ENCODE peak calls at places on chromosome 9, in five cellular contexts. U is dorsolateral prefrontal cortex, O is cardiac fibroblast, L is breast epithelium, A is endothelial cell. R is an unnamed sample.

GRCh38 chr9:69649566-69650260 is 22.5 kb downstream of the APBA1 start:
- DNase-seq in L (no peak), O (peak), A (no peak), U (no peak), R (no peak)

GRCh38 chr9:121871431-121872025 is 220.1 kb downstream of the DAB2IP start:
- DNase-seq in A (no peak), O (no peak), L (no peak), U (no peak), R (no peak)

GRCh38 chr9:127437497-127438264 is 13.5 kb downstream of the ZNF79 start:
- DNase-seq in U (no peak), L (no peak), A (no peak), O (no peak), R (no peak)

GRCh38 chr9:26166537-26166936 is 488.3 kb upstream of the TUSC1 start:
- DNase-seq in O (no peak), U (no peak), A (no peak), L (no peak), R (no peak)

GRCh38 chr9:127458921-127459320 is 7.6 kb downstream of the LRSAM1 start:
- DNase-seq in A (no peak), O (no peak), U (no peak), L (no peak), R (no peak)

GRCh38 chr9:93900971-93901861 is 53.9 kb downstream of the BARX1 start:
- DNase-seq in L (peak), U (no peak), A (no peak), O (no peak), R (no peak)

GRCh38 chr9:2613730-2614271 is 7.8 kb upstream of the VLDLR start:
- DNase-seq in L (no peak), O (no peak), A (no peak), U (no peak), R (no peak)

GRCh38 chr9:72480931-72481330 is 40.5 kb upstream of the TMC1 start:
- DNase-seq in O (peak), A (no peak), L (no peak), U (no peak), R (no peak)

GRCh38 chr9:112784020-112784788 is 33.6 kb downstream of the SNX30 start:
- DNase-seq in U (no peak), L (no peak), A (peak), O (peak), R (peak)

GRCh38 chr9:82982271-82982880 is 80.6 kb downstream of the RASEF start:
- DNase-seq in O (no peak), L (no peak), A (no peak), U (no peak), R (no peak)

GRCh38 chr9:96232539-96233241 is 69.3 kb downstream of the HSD17B3 start:
- DNase-seq in L (no peak), O (peak), A (peak), U (no peak), R (peak)

GRCh38 chr9:6086006-6086655 is 70.7 kb upstream of the RANBP6 start:
- DNase-seq in A (no peak), U (no peak), O (no peak), L (no peak), R (no peak)

GRCh38 chr9:3553076-3553765 is 27.4 kb upstream of the RFX3 start:
- DNase-seq in O (no peak), L (no peak), U (no peak), A (no peak), R (no peak)

GRCh38 chr9:120378680-120379079 is 201.3 kb downstream of the CDK5RAP2 start:
- DNase-seq in L (no peak), A (no peak), O (no peak), U (no peak), R (no peak)

GRCh38 chr9:109315889-109316640 is 4.8 kb downstream of the EPB41L4B start:
- DNase-seq in O (peak), L (peak), A (no peak), U (peak), R (no peak)

GRCh38 chr9:34379334-34380033 is 2.8 kb upstream of the MYORG start:
- DNase-seq in U (peak), O (peak), L (peak), A (peak), R (peak)

GRCh38 chr9:28158451-28158850 is 585.2 kb upstream of the C9orf72 start:
- DNase-seq in O (no peak), U (no peak), L (no peak), A (no peak), R (no peak)

GRCh38 chr9:125142560-125143376 is 560 bp downstream of the SCAI start:
- DNase-seq in U (peak), L (no peak), O (no peak), A (no peak), R (peak)

GRCh38 chr9:126965077-126965476 is 50.5 kb downstream of the RALGPS1 start:
- DNase-seq in U (no peak), O (no peak), L (no peak), A (no peak), R (no peak)

GRCh38 chr9:128094166-128094949 is 26.3 kb downstream of the SLC25A25 start:
- DNase-seq in L (peak), A (peak), O (peak), U (peak), R (peak)

GRCh38 chr9:107212613-107213012 is 70.5 kb upstream of the RAD23B start:
- DNase-seq in A (no peak), O (no peak), L (no peak), U (no peak), R (no peak)

GRCh38 chr9:101564252-101564651 is 30.5 kb downstream of the PPP3R2 start:
- DNase-seq in A (no peak), L (no peak), O (no peak), U (no peak), R (no peak)

GRCh38 chr9:101445353-101446029 is 9.9 kb upstream of the ALDOB start:
- DNase-seq in L (no peak), A (no peak), U (no peak), O (peak), R (no peak)

GRCh38 chr9:86045654-86046053 is 53.7 kb downstream of the GOLM1 start:
- DNase-seq in A (no peak), U (no peak), L (no peak), O (no peak), R (no peak)

GRCh38 chr9:131735238-131736181 is 4.4 kb downstream of the RAPGEF1 start:
- DNase-seq in L (no peak), A (no peak), O (peak), U (no peak), R (no peak)

GRCh38 chr9:36933676-36934215 is 100.3 kb downstream of the PAX5 start:
- DNase-seq in O (no peak), U (no peak), L (no peak), A (no peak), R (no peak)

GRCh38 chr9:105244996-105245719 is 707 bp downstream of the SLC44A1 start:
- DNase-seq in O (peak), U (peak), A (peak), L (peak), R (peak)

GRCh38 chr9:115715656-115716055 is 437.9 kb upstream of the PAPPA start:
- DNase-seq in L (no peak), A (no peak), O (peak), U (no peak), R (no peak)

GRCh38 chr9:91433180-91433579 is 9.5 kb upstream of the NFIL3 start:
- DNase-seq in A (no peak), O (peak), L (no peak), U (no peak), R (no peak)

GRCh38 chr9:11199335-11199734 is 586.5 kb upstream of the PTPRD start:
- DNase-seq in U (no peak), A (no peak), L (no peak), O (no peak), R (no peak)

GRCh38 chr9:33232866-33233265 is 7.1 kb upstream of the SPINK4 start:
- DNase-seq in A (no peak), U (no peak), L (no peak), O (no peak), R (no peak)

GRCh38 chr9:15317836-15318235 is 10.8 kb upstream of the TTC39B start:
- DNase-seq in O (peak), A (no peak), L (no peak), U (no peak), R (no peak)

DNA sequence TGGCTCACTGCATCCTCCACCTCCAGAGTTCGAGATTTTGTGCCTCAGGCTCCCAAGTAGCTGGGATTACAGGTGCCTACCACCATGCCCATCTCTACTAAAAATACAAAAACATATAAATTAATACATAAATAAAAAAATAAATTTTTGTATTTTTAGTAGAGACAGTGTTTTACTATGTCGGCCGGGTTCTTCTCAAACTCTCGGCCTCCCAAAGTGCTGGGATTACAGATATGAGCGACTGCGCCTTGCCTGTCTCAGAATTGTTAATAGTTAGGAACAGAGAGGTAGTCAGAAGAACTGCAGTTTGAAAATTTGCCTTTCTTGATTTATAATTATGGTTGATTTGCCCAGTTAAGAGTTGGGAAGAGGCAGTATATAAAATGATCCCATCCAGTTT is 2.8 kb downstream of the ATP6V1G1 start:
- DNase-seq in U (no peak), O (no peak), A (no peak), L (no peak), R (no peak)
- TF ChIP-seq CTCF in U (no peak), O (no peak), A (no peak), L (no peak), R (no peak)

DNA sequence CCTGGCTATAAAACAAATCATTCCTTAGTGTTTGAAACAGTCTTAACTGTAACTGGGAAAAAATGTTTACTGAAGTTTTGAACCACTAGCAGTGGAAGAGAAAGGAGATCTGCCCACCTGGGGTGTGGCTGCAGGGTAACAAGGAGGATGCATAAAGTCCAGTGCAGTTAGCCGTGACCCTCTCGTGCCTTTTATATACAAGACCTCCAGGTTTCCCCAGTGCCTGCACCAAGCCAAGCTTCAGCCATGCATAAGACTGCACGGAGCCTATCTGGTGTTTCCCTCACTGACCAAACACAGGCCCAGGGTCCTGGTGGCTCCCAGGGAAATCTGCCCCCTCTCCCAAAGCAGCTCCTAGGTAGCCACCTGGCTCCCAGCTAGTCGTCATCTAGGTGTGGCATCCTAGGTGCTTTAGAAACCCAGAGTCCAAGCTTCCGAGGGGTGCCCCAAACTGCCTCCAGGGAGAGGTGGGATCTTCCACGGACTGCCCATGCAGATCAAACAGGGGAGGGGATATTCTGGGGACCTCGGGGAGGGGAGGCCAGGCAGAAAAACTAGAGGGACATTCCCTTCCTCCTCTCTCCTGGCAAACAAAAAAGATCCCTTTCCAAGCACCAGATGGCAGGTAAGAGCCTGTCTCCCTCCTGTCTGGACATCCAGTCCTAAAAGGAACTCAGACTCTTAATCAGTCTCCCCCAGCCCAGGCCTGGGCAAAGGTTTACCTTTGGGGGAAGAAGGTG is 2.7 kb downstream of the SHB start:
- DNase-seq in A (no peak), O (peak), L (no peak), U (peak), R (no peak)
- TF ChIP-seq CTCF in A (no peak), O (peak), L (peak), U (no peak), R (no peak)

GRCh38 chr9:90219548-90220118 is 423.0 kb downstream of the DIRAS2 start:
- DNase-seq in U (no peak), O (no peak), A (peak), L (no peak), R (no peak)
- TF ChIP-seq CTCF in U (peak), O (no peak), A (peak), L (no peak), R (peak)

GRCh38 chr9:17723656-17724055 is 144.8 kb downstream of the SH3GL2 start:
- DNase-seq in U (no peak), L (no peak), O (no peak), A (no peak), R (no peak)

GRCh38 chr9:17725399-17726010 is 146.6 kb downstream of the SH3GL2 start:
- DNase-seq in U (no peak), L (no peak), O (no peak), A (no peak), R (no peak)

GRCh38 chr9:17726298-17726697 is 147.4 kb downstream of the SH3GL2 start:
- DNase-seq in A (no peak), L (no peak), O (no peak), U (no peak), R (no peak)

GRCh38 chr9:17719053-17719452 is 140.2 kb downstream of the SH3GL2 start:
- DNase-seq in L (no peak), A (no peak), O (no peak), U (no peak), R (no peak)

DNA sequence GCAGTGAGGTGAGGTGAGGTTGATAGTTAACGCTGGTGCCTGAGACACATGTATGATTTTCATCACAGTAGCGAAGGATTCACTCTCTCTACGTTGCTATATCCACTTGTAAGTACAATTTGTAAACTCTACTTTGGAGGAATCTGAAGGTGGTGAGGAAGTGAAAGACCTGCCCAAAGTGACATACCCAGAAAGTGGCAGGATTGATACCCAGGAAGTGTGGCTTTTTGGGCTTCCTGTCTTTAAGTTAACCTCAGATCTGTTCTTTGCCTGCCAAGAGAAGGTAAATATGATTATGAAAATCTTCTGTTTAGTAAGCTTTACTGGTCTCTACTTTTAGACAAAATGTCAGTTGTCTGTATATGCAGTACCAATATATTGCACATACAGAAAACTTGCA is 143.1 kb downstream of the SH3GL2 start:
- DNase-seq in L (no peak), A (no peak), U (no peak), O (no peak), R (no peak)
- TF ChIP-seq CTCF in L (no peak), A (no peak), U (no peak), O (no peak), R (no peak)

GRCh38 chr9:137524161-137524560 is 26.0 kb downstream of the PNPLA7 start:
- DNase-seq in U (no peak), O (no peak), A (no peak), L (no peak), R (no peak)

GRCh38 chr9:137521405-137521985 is 28.7 kb downstream of the PNPLA7 start:
- DNase-seq in A (no peak), O (no peak), U (no peak), L (no peak), R (no peak)

GRCh38 chr9:137524597-137525317 is 25.4 kb downstream of the PNPLA7 start:
- DNase-seq in L (no peak), U (no peak), O (no peak), A (no peak), R (no peak)

GRCh38 chr9:137520614-137521404 is 29.4 kb downstream of the PNPLA7 start:
- DNase-seq in L (no peak), O (no peak), U (no peak), A (no peak), R (no peak)

GRCh38 chr9:137522746-137523455 is 27.3 kb downstream of the PNPLA7 start:
- DNase-seq in U (no peak), O (no peak), A (no peak), L (no peak), R (no peak)
- TF ChIP-seq CTCF in U (no peak), O (no peak), A (no peak), L (no peak), R (no peak)

GRCh38 chr9:135960328-135961276 is 571 bp downstream of the UBAC1 start:
- DNase-seq in A (peak), O (peak), L (no peak), U (peak), R (peak)
- TF ChIP-seq CTCF in A (no peak), O (no peak), L (no peak), U (no peak), R (no peak)

R was measured in neural crest cell.